ENCODE peak calls at places on chromosomes 2 and 18, in six cellular contexts. T is adrenal gland; Y is neural crest cell; X is stimulated activated CD8-positive, alpha-beta memory T cell treated with anti-CD3 and anti-CD28 coated beads, Interleukin-12 subunit alpha, Interleukin-12 subunit beta, amount 100 ng/mL, for 1 hour; Q is astrocyte of the hippocampus; N is smooth muscle cell of the brain vasculature. H is an unnamed sample.

GRCh38 chr2:236162804-236163482 is 5.2 kb downstream of the GBX2 start:
- DNase-seq in Q (peak; percentile 29), T (no peak), Y (no peak), N (no peak), X (no peak), H (no peak)

GRCh38 chr18:62279561-62279960 is 45.5 kb upstream of the TNFRSF11A start:
- DNase-seq in T (no peak), Q (no peak), X (no peak), N (no peak), Y (no peak), H (no peak)

GRCh38 chr18:77876319-77876865 is 626.7 kb downstream of the GALR1 start:
- DNase-seq in Y (no peak), Q (no peak), T (no peak), X (no peak), N (no peak), H (no peak)

GRCh38 chr2:171985076-171985475 is 14.7 kb upstream of the METAP1D start:
- DNase-seq in Y (no peak), Q (peak; percentile 25), T (no peak), X (no peak), N (no peak), H (no peak)

GRCh38 chr18:8084160-8084559 is 517.0 kb downstream of the PTPRM start:
- DNase-seq in Q (peak; percentile 52), N (no peak), Y (peak; percentile 15), X (no peak), T (peak; percentile 21), H (no peak)

GRCh38 chr18:55579888-55580287 is 8.1 kb downstream of the TCF4 start:
- DNase-seq in N (no peak), Q (no peak), T (no peak), Y (no peak), X (no peak), H (no peak)

GRCh38 chr2:212294816-212295215 is 243.8 kb downstream of the ERBB4 start:
- DNase-seq in N (no peak), Y (no peak), Q (no peak), T (no peak), X (no peak), H (no peak)

GRCh38 chr18:58101291-58101706 is 57.3 kb downstream of the NEDD4L start:
- DNase-seq in N (no peak), X (no peak), Y (peak; percentile 8), T (no peak), Q (no peak), H (no peak)

GRCh38 chr2:118112771-118113334 is 24.6 kb downstream of the INSIG2 start:
- DNase-seq in X (no peak), Q (peak; percentile 80), T (no peak), Y (no peak), N (no peak), H (no peak)

GRCh38 chr2:101361519-101361918 is 25.8 kb downstream of the CREG2 start:
- DNase-seq in X (no peak), Q (no peak), N (no peak), T (no peak), Y (no peak), H (peak; percentile 20)

GRCh38 chr2:230861564-230862255 is 3.0 kb upstream of the ITM2C start:
- DNase-seq in N (no peak), T (no peak), Y (no peak), Q (no peak), X (no peak), H (no peak)

GRCh38 chr18:34494359-34494696 is 215.8 kb upstream of the DTNA start:
- DNase-seq in N (no peak), Q (no peak), Y (no peak), T (no peak), X (no peak), H (no peak)

GRCh38 chr2:224442092-224442999 is 40.4 kb upstream of the FAM124B start:
- DNase-seq in X (no peak), Q (peak; percentile 47), N (no peak), Y (no peak), T (peak; percentile 9), H (no peak)

H was measured in central memory CD4-positive, alpha-beta T cell.